ENCODE peak calls at places on chromosomes 11 and 22, in ten cellular contexts. One of them, this sample, is unnamed.
A peak's percentile ranks its signal among the peaks of the same experiment; 100 is the strongest.

GRCh38 chr11:123316003-123316402 is 114.1 kb upstream of the GRAMD1B start:
- DNase-seq in ovary: no peak
- DNase-seq in tibial nerve: no peak
- DNase-seq in lower leg skin: no peak
- DNase-seq in gastrocnemius medialis: no peak
- DNase-seq in A549: no peak
- DNase-seq in spleen: no peak
- DNase-seq in uterus: no peak
- DNase-seq in stomach: no peak
- DNase-seq in GM12878: no peak
- DNase-seq in this sample: no peak

GRCh38 chr11:108084811-108085210 is 36.6 kb upstream of the ACAT1 start:
- DNase-seq in ovary: no peak
- DNase-seq in tibial nerve: no peak
- DNase-seq in lower leg skin: no peak
- DNase-seq in gastrocnemius medialis: no peak
- DNase-seq in A549: no peak
- DNase-seq in spleen: no peak
- DNase-seq in uterus: no peak
- DNase-seq in stomach: no peak
- DNase-seq in GM12878: no peak
- DNase-seq in this sample: no peak

GRCh38 chr22:31394326-31394725 is 5.1 kb upstream of the DRG1 start:
- DNase-seq in ovary: no peak
- DNase-seq in tibial nerve: no peak
- DNase-seq in lower leg skin: no peak
- DNase-seq in gastrocnemius medialis: no peak
- DNase-seq in A549: no peak
- DNase-seq in spleen: no peak
- DNase-seq in uterus: no peak
- DNase-seq in stomach: no peak
- DNase-seq in GM12878: no peak
- DNase-seq in this sample: no peak

GRCh38 chr11:86398106-86398505 is 23.4 kb downstream of the CCDC81 start:
- DNase-seq in ovary: no peak
- DNase-seq in tibial nerve: no peak
- DNase-seq in lower leg skin: no peak
- DNase-seq in gastrocnemius medialis: no peak
- DNase-seq in A549: no peak
- DNase-seq in spleen: no peak
- DNase-seq in uterus: no peak
- DNase-seq in stomach: no peak
- DNase-seq in GM12878: no peak
- DNase-seq in this sample: no peak

GRCh38 chr22:27885977-27886842 is 32.8 kb downstream of the PITPNB start:
- DNase-seq in ovary: no peak
- DNase-seq in tibial nerve: peak; percentile 25
- DNase-seq in lower leg skin: no peak
- DNase-seq in gastrocnemius medialis: peak; percentile 23
- DNase-seq in A549: peak; percentile 10
- DNase-seq in spleen: no peak
- DNase-seq in uterus: peak; percentile 57
- DNase-seq in stomach: peak; percentile 51
- DNase-seq in GM12878: no peak
- DNase-seq in this sample: peak; percentile 23

GRCh38 chr11:34027516-34028406 is 23.8 kb upstream of the CAPRIN1 start:
- DNase-seq in ovary: no peak
- DNase-seq in tibial nerve: no peak
- DNase-seq in lower leg skin: no peak
- DNase-seq in gastrocnemius medialis: no peak
- DNase-seq in A549: peak; percentile 35
- DNase-seq in spleen: no peak
- DNase-seq in uterus: no peak
- DNase-seq in stomach: peak; percentile 66
- DNase-seq in GM12878: no peak
- DNase-seq in this sample: no peak

GRCh38 chr22:21972293-21972779 is 10.3 kb downstream of the TOP3B start:
- DNase-seq in ovary: no peak
- DNase-seq in tibial nerve: no peak
- DNase-seq in lower leg skin: no peak
- DNase-seq in gastrocnemius medialis: no peak
- DNase-seq in A549: peak; percentile 14
- DNase-seq in spleen: no peak
- DNase-seq in uterus: no peak
- DNase-seq in stomach: no peak
- DNase-seq in GM12878: no peak
- DNase-seq in this sample: peak; percentile 22

GRCh38 chr22:26394787-26395186 is 34.3 kb upstream of the ASPHD2 start:
- DNase-seq in ovary: no peak
- DNase-seq in tibial nerve: no peak
- DNase-seq in lower leg skin: no peak
- DNase-seq in gastrocnemius medialis: no peak
- DNase-seq in A549: no peak
- DNase-seq in spleen: no peak
- DNase-seq in uterus: no peak
- DNase-seq in stomach: no peak
- DNase-seq in GM12878: no peak
- DNase-seq in this sample: no peak

GRCh38 chr11:27350503-27350902 is 12.5 kb downstream of the CCDC34 start:
- DNase-seq in ovary: no peak
- DNase-seq in tibial nerve: no peak
- DNase-seq in lower leg skin: no peak
- DNase-seq in gastrocnemius medialis: no peak
- DNase-seq in A549: no peak
- DNase-seq in spleen: no peak
- DNase-seq in uterus: no peak
- DNase-seq in stomach: no peak
- DNase-seq in GM12878: no peak
- DNase-seq in this sample: no peak

GRCh38 chr11:17725174-17725573 is 5.8 kb downstream of the MYOD1 start:
- DNase-seq in ovary: no peak
- DNase-seq in tibial nerve: no peak
- DNase-seq in lower leg skin: no peak
- DNase-seq in gastrocnemius medialis: no peak
- DNase-seq in A549: no peak
- DNase-seq in spleen: no peak
- DNase-seq in uterus: no peak
- DNase-seq in stomach: no peak
- DNase-seq in GM12878: no peak
- DNase-seq in this sample: no peak

GRCh38 chr11:134521001-134521400 is 109.0 kb upstream of the B3GAT1 start:
- DNase-seq in ovary: no peak
- DNase-seq in tibial nerve: no peak
- DNase-seq in lower leg skin: no peak
- DNase-seq in gastrocnemius medialis: no peak
- DNase-seq in A549: no peak
- DNase-seq in spleen: peak; percentile 52
- DNase-seq in uterus: no peak
- DNase-seq in stomach: no peak
- DNase-seq in GM12878: no peak
- DNase-seq in this sample: no peak

GRCh38 chr11:119626910-119627305 is 102.1 kb downstream of the NECTIN1 start:
- DNase-seq in ovary: no peak
- DNase-seq in tibial nerve: no peak
- DNase-seq in lower leg skin: no peak
- DNase-seq in gastrocnemius medialis: peak; percentile 18
- DNase-seq in A549: no peak
- DNase-seq in spleen: no peak
- DNase-seq in uterus: no peak
- DNase-seq in stomach: no peak
- DNase-seq in GM12878: no peak
- DNase-seq in this sample: no peak

GRCh38 chr11:93532285-93532789 is 10.9 kb downstream of the SMCO4 start:
- DNase-seq in ovary: no peak
- DNase-seq in tibial nerve: no peak
- DNase-seq in lower leg skin: no peak
- DNase-seq in gastrocnemius medialis: no peak
- DNase-seq in A549: no peak
- DNase-seq in spleen: no peak
- DNase-seq in uterus: no peak
- DNase-seq in stomach: no peak
- DNase-seq in GM12878: no peak
- DNase-seq in this sample: no peak

GRCh38 chr11:7637447-7638157 is 35.7 kb downstream of the CYB5R2 start:
- DNase-seq in ovary: no peak
- DNase-seq in tibial nerve: no peak
- DNase-seq in lower leg skin: peak; percentile 86
- DNase-seq in gastrocnemius medialis: peak; percentile 41
- DNase-seq in A549: no peak
- DNase-seq in spleen: no peak
- DNase-seq in uterus: peak; percentile 75
- DNase-seq in stomach: no peak
- DNase-seq in GM12878: no peak
- DNase-seq in this sample: no peak

GRCh38 chr22:23220485-23221350 is 40.4 kb downstream of the BCR start:
- DNase-seq in ovary: no peak
- DNase-seq in tibial nerve: no peak
- DNase-seq in lower leg skin: no peak
- DNase-seq in gastrocnemius medialis: no peak
- DNase-seq in A549: no peak
- DNase-seq in spleen: peak; percentile 87
- DNase-seq in uterus: no peak
- DNase-seq in stomach: no peak
- DNase-seq in GM12878: no peak
- DNase-seq in this sample: no peak

GRCh38 chr11:57499413-57499982 is 16.0 kb downstream of the SLC43A1 start:
- DNase-seq in ovary: peak; percentile 99
- DNase-seq in tibial nerve: peak; percentile 97
- DNase-seq in lower leg skin: peak; percentile 99
- DNase-seq in gastrocnemius medialis: peak; percentile 99
- DNase-seq in A549: peak; percentile 83
- DNase-seq in spleen: peak; percentile 95
- DNase-seq in uterus: peak; percentile 98
- DNase-seq in stomach: peak; percentile 97
- DNase-seq in GM12878: no peak
- DNase-seq in this sample: peak; percentile 94

GRCh38 chr22:45645526-45646414 is 25.9 kb upstream of the ATXN10 start:
- DNase-seq in ovary: peak; percentile 54
- DNase-seq in tibial nerve: peak; percentile 50
- DNase-seq in lower leg skin: peak; percentile 94
- DNase-seq in gastrocnemius medialis: peak; percentile 49
- DNase-seq in A549: peak; percentile 77
- DNase-seq in spleen: peak; percentile 93
- DNase-seq in uterus: peak; percentile 46
- DNase-seq in stomach: peak; percentile 82
- DNase-seq in GM12878: no peak
- DNase-seq in this sample: no peak
- TF ChIP-seq POLR2A in ovary: no peak
- TF ChIP-seq POLR2A in tibial nerve: no peak
- TF ChIP-seq POLR2A in lower leg skin: no peak
- TF ChIP-seq POLR2A in gastrocnemius medialis: no peak
- TF ChIP-seq POLR2A in A549: no peak
- TF ChIP-seq POLR2A in spleen: no peak
- TF ChIP-seq POLR2A in uterus: no peak
- TF ChIP-seq POLR2A in stomach: no peak
- TF ChIP-seq POLR2A in GM12878: no peak
- TF ChIP-seq POLR2A in this sample: no peak

GRCh38 chr11:3378426-3379423 is at the start of gene ZNF195:
- DNase-seq in ovary: peak; percentile 95
- DNase-seq in tibial nerve: peak; percentile 99
- DNase-seq in lower leg skin: peak; percentile 100
- DNase-seq in gastrocnemius medialis: peak; percentile 99
- DNase-seq in A549: peak; percentile 99
- DNase-seq in spleen: peak; percentile 98
- DNase-seq in uterus: peak; percentile 97
- DNase-seq in stomach: peak; percentile 99
- DNase-seq in GM12878: peak; percentile 94
- DNase-seq in this sample: peak; percentile 96
- TF ChIP-seq POLR2A in ovary: peak; percentile 47
- TF ChIP-seq POLR2A in tibial nerve: peak; percentile 66
- TF ChIP-seq POLR2A in lower leg skin: no peak
- TF ChIP-seq POLR2A in gastrocnemius medialis: peak; percentile 58
- TF ChIP-seq POLR2A in A549: peak; percentile 90
- TF ChIP-seq POLR2A in spleen: no peak
- TF ChIP-seq POLR2A in uterus: peak; percentile 57
- TF ChIP-seq POLR2A in stomach: no peak
- TF ChIP-seq POLR2A in GM12878: peak; percentile 92
- TF ChIP-seq POLR2A in this sample: peak; percentile 89

DNA sequence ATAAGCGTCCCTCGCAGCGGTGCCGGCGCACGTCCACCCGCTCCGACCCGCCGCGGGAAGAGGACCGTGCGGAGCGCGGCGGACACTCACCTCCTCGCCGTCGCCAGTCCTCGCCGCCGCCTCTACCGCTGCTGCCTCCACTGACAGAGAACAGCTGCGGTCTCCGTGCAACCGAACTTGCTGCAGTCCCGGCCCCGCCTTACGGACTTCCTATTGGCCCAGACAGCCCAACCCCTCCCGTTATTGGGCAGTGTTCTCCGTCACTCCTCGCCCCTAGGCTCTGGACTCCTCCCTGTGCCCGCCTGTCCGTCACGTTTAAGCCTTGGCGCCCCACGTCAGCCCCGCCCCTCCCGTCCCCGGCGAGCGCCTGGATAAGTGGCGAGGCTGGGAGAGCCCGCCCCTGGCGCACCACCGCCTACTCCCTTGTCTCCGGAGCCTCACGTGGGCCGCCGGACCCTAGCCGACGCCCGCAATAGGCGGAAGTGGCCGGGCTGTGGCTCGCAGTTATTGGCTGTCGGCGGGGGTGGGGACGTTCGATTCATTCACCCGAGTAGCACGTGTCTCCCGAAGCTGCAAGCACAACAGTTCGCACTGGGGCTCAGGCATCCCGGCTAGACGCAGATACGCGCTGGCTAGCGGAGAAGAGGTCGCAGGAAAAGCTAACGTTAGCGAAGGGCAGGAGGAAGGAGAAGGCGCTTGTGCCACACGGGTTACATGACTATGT is at the start of gene PC:
- DNase-seq in ovary: peak; percentile 100
- DNase-seq in tibial nerve: peak; percentile 99
- DNase-seq in lower leg skin: peak; percentile 100
- DNase-seq in gastrocnemius medialis: peak; percentile 100
- DNase-seq in A549: peak; percentile 100
- DNase-seq in spleen: peak; percentile 99
- DNase-seq in uterus: peak; percentile 99
- DNase-seq in stomach: peak; percentile 100
- DNase-seq in GM12878: peak; percentile 67
- DNase-seq in this sample: peak; percentile 98
- TF ChIP-seq POLR2A in ovary: peak; percentile 57
- TF ChIP-seq POLR2A in tibial nerve: peak; percentile 88
- TF ChIP-seq POLR2A in lower leg skin: no peak
- TF ChIP-seq POLR2A in gastrocnemius medialis: peak; percentile 90
- TF ChIP-seq POLR2A in A549: peak; percentile 49
- TF ChIP-seq POLR2A in spleen: no peak
- TF ChIP-seq POLR2A in uterus: peak; percentile 67
- TF ChIP-seq POLR2A in stomach: peak; percentile 74
- TF ChIP-seq POLR2A in GM12878: peak; percentile 87
- TF ChIP-seq POLR2A in this sample: peak; percentile 76

GRCh38 chr22:36465232-36466021 is 16.0 kb downstream of the TXN2 start:
- DNase-seq in ovary: peak; percentile 71
- DNase-seq in tibial nerve: no peak
- DNase-seq in lower leg skin: peak; percentile 92
- DNase-seq in gastrocnemius medialis: peak; percentile 98
- DNase-seq in A549: peak; percentile 87
- DNase-seq in spleen: peak; percentile 79
- DNase-seq in uterus: peak; percentile 92
- DNase-seq in stomach: peak; percentile 89
- DNase-seq in GM12878: no peak
- DNase-seq in this sample: peak; percentile 64
- TF ChIP-seq POLR2A in ovary: no peak
- TF ChIP-seq POLR2A in tibial nerve: no peak
- TF ChIP-seq POLR2A in lower leg skin: no peak
- TF ChIP-seq POLR2A in gastrocnemius medialis: peak; percentile 53
- TF ChIP-seq POLR2A in A549: no peak
- TF ChIP-seq POLR2A in spleen: no peak
- TF ChIP-seq POLR2A in uterus: peak; percentile 30
- TF ChIP-seq POLR2A in stomach: no peak
- TF ChIP-seq POLR2A in GM12878: peak; percentile 13
- TF ChIP-seq POLR2A in this sample: no peak

This sample was measured in H54.